ENCODE peak calls at places on chromosomes 6 and 20, in ten cellular contexts. One of them, this sample, is unnamed.

GRCh38 chr6:168837231-168837903 is 396.4 kb downstream of the SMOC2 start:
- DNase-seq in Daoy: no peak
- DNase-seq in fibroblast of villous mesenchyme: no peak
- DNase-seq in T-helper 2 cell: no peak
- DNase-seq in neuronal stem cell: no peak
- DNase-seq in DMS79 treated with DMSO at 0.1 percent for 48 hours: no peak
- DNase-seq in sciatic nerve: no peak
- DNase-seq in C1 segment of cervical spinal cord: no peak
- DNase-seq in transverse colon: no peak
- DNase-seq in CD4-positive, alpha-beta T cell: no peak
- DNase-seq in this sample: no peak

GRCh38 chr20:650954-651353 is 2.0 kb downstream of the SRXN1 start:
- DNase-seq in sciatic nerve: no peak
- DNase-seq in T-helper 2 cell: no peak
- DNase-seq in fibroblast of villous mesenchyme: no peak
- DNase-seq in neuronal stem cell: no peak
- DNase-seq in transverse colon: no peak
- DNase-seq in DMS79 treated with DMSO at 0.1 percent for 48 hours: no peak
- DNase-seq in CD4-positive, alpha-beta T cell: no peak
- DNase-seq in Daoy: no peak
- DNase-seq in C1 segment of cervical spinal cord: no peak
- DNase-seq in this sample: no peak

GRCh38 chr6:130676773-130677144 is 150.4 kb upstream of the SMLR1 start:
- DNase-seq in C1 segment of cervical spinal cord: no peak
- DNase-seq in T-helper 2 cell: no peak
- DNase-seq in Daoy: no peak
- DNase-seq in DMS79 treated with DMSO at 0.1 percent for 48 hours: no peak
- DNase-seq in CD4-positive, alpha-beta T cell: no peak
- DNase-seq in neuronal stem cell: no peak
- DNase-seq in transverse colon: no peak
- DNase-seq in fibroblast of villous mesenchyme: no peak
- DNase-seq in sciatic nerve: no peak
- DNase-seq in this sample: no peak

GRCh38 chr6:45896783-45897441 is 118.7 kb downstream of the CLIC5 start:
- DNase-seq in neuronal stem cell: no peak
- DNase-seq in sciatic nerve: no peak
- DNase-seq in transverse colon: no peak
- DNase-seq in T-helper 2 cell: no peak
- DNase-seq in fibroblast of villous mesenchyme: no peak
- DNase-seq in CD4-positive, alpha-beta T cell: no peak
- DNase-seq in DMS79 treated with DMSO at 0.1 percent for 48 hours: peak
- DNase-seq in C1 segment of cervical spinal cord: no peak
- DNase-seq in Daoy: peak
- DNase-seq in this sample: no peak

GRCh38 chr20:63590218-63591146 is 16.4 kb upstream of the HELZ2 start:
- DNase-seq in DMS79 treated with DMSO at 0.1 percent for 48 hours: no peak
- DNase-seq in neuronal stem cell: no peak
- DNase-seq in Daoy: no peak
- DNase-seq in fibroblast of villous mesenchyme: no peak
- DNase-seq in C1 segment of cervical spinal cord: no peak
- DNase-seq in CD4-positive, alpha-beta T cell: no peak
- DNase-seq in transverse colon: no peak
- DNase-seq in sciatic nerve: no peak
- DNase-seq in T-helper 2 cell: no peak
- DNase-seq in this sample: no peak

GRCh38 chr6:97440590-97441176 is 157.7 kb upstream of the MMS22L start:
- DNase-seq in sciatic nerve: no peak
- DNase-seq in Daoy: peak
- DNase-seq in fibroblast of villous mesenchyme: peak
- DNase-seq in T-helper 2 cell: no peak
- DNase-seq in CD4-positive, alpha-beta T cell: no peak
- DNase-seq in DMS79 treated with DMSO at 0.1 percent for 48 hours: no peak
- DNase-seq in transverse colon: no peak
- DNase-seq in C1 segment of cervical spinal cord: peak
- DNase-seq in neuronal stem cell: peak
- DNase-seq in this sample: peak

GRCh38 chr6:113858067-113858604 is 991 bp downstream of the MARCKS start:
- DNase-seq in CD4-positive, alpha-beta T cell: no peak
- DNase-seq in fibroblast of villous mesenchyme: peak
- DNase-seq in Daoy: peak
- DNase-seq in neuronal stem cell: peak
- DNase-seq in transverse colon: peak
- DNase-seq in sciatic nerve: peak
- DNase-seq in C1 segment of cervical spinal cord: peak
- DNase-seq in T-helper 2 cell: no peak
- DNase-seq in DMS79 treated with DMSO at 0.1 percent for 48 hours: peak
- DNase-seq in this sample: peak

GRCh38 chr6:56959094-56959493 is 4.2 kb downstream of the BEND6 start:
- DNase-seq in DMS79 treated with DMSO at 0.1 percent for 48 hours: no peak
- DNase-seq in CD4-positive, alpha-beta T cell: no peak
- DNase-seq in C1 segment of cervical spinal cord: no peak
- DNase-seq in transverse colon: no peak
- DNase-seq in sciatic nerve: no peak
- DNase-seq in fibroblast of villous mesenchyme: no peak
- DNase-seq in T-helper 2 cell: no peak
- DNase-seq in neuronal stem cell: no peak
- DNase-seq in Daoy: peak
- DNase-seq in this sample: no peak

GRCh38 chr6:12012231-12012565 is at the start of gene HIVEP1:
- DNase-seq in CD4-positive, alpha-beta T cell: no peak
- DNase-seq in sciatic nerve: peak
- DNase-seq in T-helper 2 cell: no peak
- DNase-seq in neuronal stem cell: peak
- DNase-seq in Daoy: no peak
- DNase-seq in transverse colon: no peak
- DNase-seq in C1 segment of cervical spinal cord: no peak
- DNase-seq in DMS79 treated with DMSO at 0.1 percent for 48 hours: no peak
- DNase-seq in fibroblast of villous mesenchyme: peak
- DNase-seq in this sample: peak

GRCh38 chr20:19850190-19850533 is 92.1 kb downstream of the RIN2 start:
- DNase-seq in DMS79 treated with DMSO at 0.1 percent for 48 hours: no peak
- DNase-seq in T-helper 2 cell: no peak
- DNase-seq in CD4-positive, alpha-beta T cell: no peak
- DNase-seq in C1 segment of cervical spinal cord: no peak
- DNase-seq in neuronal stem cell: no peak
- DNase-seq in Daoy: no peak
- DNase-seq in transverse colon: no peak
- DNase-seq in fibroblast of villous mesenchyme: no peak
- DNase-seq in sciatic nerve: no peak
- DNase-seq in this sample: no peak

GRCh38 chr6:107763959-107764358 is 60.2 kb downstream of the SCML4 start:
- DNase-seq in sciatic nerve: no peak
- DNase-seq in Daoy: no peak
- DNase-seq in CD4-positive, alpha-beta T cell: no peak
- DNase-seq in neuronal stem cell: no peak
- DNase-seq in T-helper 2 cell: no peak
- DNase-seq in transverse colon: no peak
- DNase-seq in C1 segment of cervical spinal cord: no peak
- DNase-seq in DMS79 treated with DMSO at 0.1 percent for 48 hours: no peak
- DNase-seq in fibroblast of villous mesenchyme: peak
- DNase-seq in this sample: no peak

GRCh38 chr6:155117266-155117665 is 122.2 kb downstream of the TIAM2 start:
- DNase-seq in DMS79 treated with DMSO at 0.1 percent for 48 hours: no peak
- DNase-seq in Daoy: peak
- DNase-seq in T-helper 2 cell: no peak
- DNase-seq in sciatic nerve: no peak
- DNase-seq in C1 segment of cervical spinal cord: no peak
- DNase-seq in transverse colon: no peak
- DNase-seq in CD4-positive, alpha-beta T cell: no peak
- DNase-seq in neuronal stem cell: no peak
- DNase-seq in fibroblast of villous mesenchyme: peak
- DNase-seq in this sample: peak

GRCh38 chr6:110999634-111000270 is 17.9 kb downstream of the RPF2 start:
- DNase-seq in fibroblast of villous mesenchyme: peak
- DNase-seq in DMS79 treated with DMSO at 0.1 percent for 48 hours: peak
- DNase-seq in Daoy: no peak
- DNase-seq in sciatic nerve: no peak
- DNase-seq in T-helper 2 cell: no peak
- DNase-seq in transverse colon: no peak
- DNase-seq in C1 segment of cervical spinal cord: no peak
- DNase-seq in neuronal stem cell: no peak
- DNase-seq in CD4-positive, alpha-beta T cell: no peak
- DNase-seq in this sample: peak

GRCh38 chr6:167797079-167797870 is 29.4 kb upstream of the AFDN start:
- DNase-seq in T-helper 2 cell: no peak
- DNase-seq in Daoy: no peak
- DNase-seq in DMS79 treated with DMSO at 0.1 percent for 48 hours: no peak
- DNase-seq in CD4-positive, alpha-beta T cell: no peak
- DNase-seq in C1 segment of cervical spinal cord: no peak
- DNase-seq in neuronal stem cell: no peak
- DNase-seq in sciatic nerve: no peak
- DNase-seq in transverse colon: peak
- DNase-seq in fibroblast of villous mesenchyme: no peak
- DNase-seq in this sample: no peak

GRCh38 chr6:40721252-40721936 is 134.2 kb upstream of the LRFN2 start:
- DNase-seq in fibroblast of villous mesenchyme: no peak
- DNase-seq in transverse colon: no peak
- DNase-seq in T-helper 2 cell: no peak
- DNase-seq in sciatic nerve: no peak
- DNase-seq in CD4-positive, alpha-beta T cell: no peak
- DNase-seq in Daoy: no peak
- DNase-seq in neuronal stem cell: no peak
- DNase-seq in DMS79 treated with DMSO at 0.1 percent for 48 hours: peak
- DNase-seq in C1 segment of cervical spinal cord: no peak
- DNase-seq in this sample: no peak

GRCh38 chr6:44117397-44118128 is 9.7 kb downstream of the MRPL14 start:
- DNase-seq in fibroblast of villous mesenchyme: no peak
- DNase-seq in Daoy: peak
- DNase-seq in T-helper 2 cell: no peak
- DNase-seq in DMS79 treated with DMSO at 0.1 percent for 48 hours: no peak
- DNase-seq in CD4-positive, alpha-beta T cell: no peak
- DNase-seq in C1 segment of cervical spinal cord: no peak
- DNase-seq in transverse colon: no peak
- DNase-seq in sciatic nerve: no peak
- DNase-seq in neuronal stem cell: no peak
- DNase-seq in this sample: no peak

GRCh38 chr6:152089992-152090391 is 282.5 kb downstream of the ESR1 start:
- DNase-seq in neuronal stem cell: no peak
- DNase-seq in DMS79 treated with DMSO at 0.1 percent for 48 hours: no peak
- DNase-seq in T-helper 2 cell: no peak
- DNase-seq in C1 segment of cervical spinal cord: no peak
- DNase-seq in fibroblast of villous mesenchyme: peak
- DNase-seq in CD4-positive, alpha-beta T cell: no peak
- DNase-seq in Daoy: peak
- DNase-seq in sciatic nerve: no peak
- DNase-seq in transverse colon: no peak
- DNase-seq in this sample: peak

GRCh38 chr20:11059659-11060058 is 385.9 kb upstream of the JAG1 start:
- DNase-seq in DMS79 treated with DMSO at 0.1 percent for 48 hours: no peak
- DNase-seq in neuronal stem cell: no peak
- DNase-seq in CD4-positive, alpha-beta T cell: no peak
- DNase-seq in transverse colon: no peak
- DNase-seq in C1 segment of cervical spinal cord: no peak
- DNase-seq in T-helper 2 cell: no peak
- DNase-seq in fibroblast of villous mesenchyme: no peak
- DNase-seq in sciatic nerve: no peak
- DNase-seq in Daoy: no peak
- DNase-seq in this sample: no peak

GRCh38 chr20:45051497-45052060 is 49.3 kb downstream of the KCNS1 start:
- DNase-seq in DMS79 treated with DMSO at 0.1 percent for 48 hours: no peak
- DNase-seq in CD4-positive, alpha-beta T cell: no peak
- DNase-seq in Daoy: no peak
- DNase-seq in transverse colon: no peak
- DNase-seq in sciatic nerve: no peak
- DNase-seq in fibroblast of villous mesenchyme: no peak
- DNase-seq in neuronal stem cell: no peak
- DNase-seq in T-helper 2 cell: no peak
- DNase-seq in C1 segment of cervical spinal cord: no peak
- DNase-seq in this sample: no peak

GRCh38 chr20:24235740-24236139 is 233.7 kb upstream of the SYNDIG1 start:
- DNase-seq in Daoy: no peak
- DNase-seq in CD4-positive, alpha-beta T cell: no peak
- DNase-seq in DMS79 treated with DMSO at 0.1 percent for 48 hours: no peak
- DNase-seq in C1 segment of cervical spinal cord: no peak
- DNase-seq in transverse colon: no peak
- DNase-seq in fibroblast of villous mesenchyme: no peak
- DNase-seq in neuronal stem cell: no peak
- DNase-seq in T-helper 2 cell: no peak
- DNase-seq in sciatic nerve: no peak
- DNase-seq in this sample: peak

GRCh38 chr6:149433901-149434300 is 33.8 kb downstream of the SUMO4 start:
- DNase-seq in sciatic nerve: no peak
- DNase-seq in DMS79 treated with DMSO at 0.1 percent for 48 hours: no peak
- DNase-seq in fibroblast of villous mesenchyme: peak
- DNase-seq in T-helper 2 cell: no peak
- DNase-seq in transverse colon: no peak
- DNase-seq in C1 segment of cervical spinal cord: no peak
- DNase-seq in Daoy: no peak
- DNase-seq in neuronal stem cell: no peak
- DNase-seq in CD4-positive, alpha-beta T cell: no peak
- DNase-seq in this sample: no peak

GRCh38 chr20:14820771-14821170 is 483.4 kb upstream of the FLRT3 start:
- DNase-seq in Daoy: no peak
- DNase-seq in T-helper 2 cell: no peak
- DNase-seq in fibroblast of villous mesenchyme: peak
- DNase-seq in CD4-positive, alpha-beta T cell: no peak
- DNase-seq in transverse colon: no peak
- DNase-seq in DMS79 treated with DMSO at 0.1 percent for 48 hours: no peak
- DNase-seq in neuronal stem cell: no peak
- DNase-seq in sciatic nerve: no peak
- DNase-seq in C1 segment of cervical spinal cord: no peak
- DNase-seq in this sample: no peak

GRCh38 chr6:412146-412886 is 20.8 kb downstream of the IRF4 start:
- DNase-seq in C1 segment of cervical spinal cord: no peak
- DNase-seq in DMS79 treated with DMSO at 0.1 percent for 48 hours: no peak
- DNase-seq in Daoy: no peak
- DNase-seq in transverse colon: no peak
- DNase-seq in neuronal stem cell: no peak
- DNase-seq in fibroblast of villous mesenchyme: no peak
- DNase-seq in T-helper 2 cell: no peak
- DNase-seq in CD4-positive, alpha-beta T cell: no peak
- DNase-seq in sciatic nerve: no peak
- DNase-seq in this sample: no peak

GRCh38 chr20:20666359-20666758 is 46.1 kb downstream of the RALGAPA2 start:
- DNase-seq in CD4-positive, alpha-beta T cell: no peak
- DNase-seq in C1 segment of cervical spinal cord: no peak
- DNase-seq in fibroblast of villous mesenchyme: no peak
- DNase-seq in neuronal stem cell: no peak
- DNase-seq in sciatic nerve: no peak
- DNase-seq in transverse colon: no peak
- DNase-seq in DMS79 treated with DMSO at 0.1 percent for 48 hours: peak
- DNase-seq in Daoy: no peak
- DNase-seq in T-helper 2 cell: no peak
- DNase-seq in this sample: no peak

GRCh38 chr20:41268917-41269652 is 48.4 kb downstream of the ZHX3 start:
- DNase-seq in CD4-positive, alpha-beta T cell: no peak
- DNase-seq in C1 segment of cervical spinal cord: no peak
- DNase-seq in sciatic nerve: no peak
- DNase-seq in fibroblast of villous mesenchyme: peak
- DNase-seq in T-helper 2 cell: no peak
- DNase-seq in neuronal stem cell: no peak
- DNase-seq in transverse colon: no peak
- DNase-seq in DMS79 treated with DMSO at 0.1 percent for 48 hours: no peak
- DNase-seq in Daoy: no peak
- DNase-seq in this sample: no peak

GRCh38 chr6:30163090-30163917 is at the start of gene TRIM15:
- DNase-seq in T-helper 2 cell: peak
- DNase-seq in DMS79 treated with DMSO at 0.1 percent for 48 hours: no peak
- DNase-seq in transverse colon: peak
- DNase-seq in CD4-positive, alpha-beta T cell: no peak
- DNase-seq in sciatic nerve: no peak
- DNase-seq in neuronal stem cell: no peak
- DNase-seq in Daoy: peak
- DNase-seq in fibroblast of villous mesenchyme: no peak
- DNase-seq in C1 segment of cervical spinal cord: no peak
- DNase-seq in this sample: peak

GRCh38 chr6:156864557-156864956 is 87.4 kb downstream of the ARID1B start:
- DNase-seq in CD4-positive, alpha-beta T cell: no peak
- DNase-seq in C1 segment of cervical spinal cord: no peak
- DNase-seq in neuronal stem cell: no peak
- DNase-seq in T-helper 2 cell: no peak
- DNase-seq in sciatic nerve: no peak
- DNase-seq in Daoy: no peak
- DNase-seq in fibroblast of villous mesenchyme: no peak
- DNase-seq in transverse colon: no peak
- DNase-seq in DMS79 treated with DMSO at 0.1 percent for 48 hours: no peak
- DNase-seq in this sample: no peak

GRCh38 chr6:21648475-21649050 is 55.0 kb downstream of the SOX4 start:
- DNase-seq in fibroblast of villous mesenchyme: no peak
- DNase-seq in neuronal stem cell: no peak
- DNase-seq in Daoy: no peak
- DNase-seq in T-helper 2 cell: no peak
- DNase-seq in sciatic nerve: no peak
- DNase-seq in transverse colon: no peak
- DNase-seq in CD4-positive, alpha-beta T cell: no peak
- DNase-seq in C1 segment of cervical spinal cord: no peak
- DNase-seq in DMS79 treated with DMSO at 0.1 percent for 48 hours: no peak
- DNase-seq in this sample: no peak

This sample was measured in SW480.